ENCODE peak calls at places on chromosomes 6 and 20, in nine cellular contexts. Q is left cardiac atrium, L is lung, S is NCI-H2029, Y is DMS153, R is Panc1, B is NCI-H510A treated with DMSO at 0.1 percent for 48 hours, P is transverse colon, U is hippocampal formation. E is an unnamed sample.

GRCh38 chr20:52230406-52230805 is 38.8 kb upstream of the ZFP64 start:
- DNase-seq in R (no peak), S (no peak), Q (no peak), L (no peak), U (no peak), Y (peak; percentile 80), B (no peak), P (no peak), E (no peak)

GRCh38 chr20:4942336-4942735 is 59.0 kb downstream of the SLC23A2 start:
- DNase-seq in Y (no peak), B (no peak), U (no peak), Q (no peak), R (no peak), S (no peak), L (no peak), P (no peak), E (no peak)

GRCh38 chr6:157512081-157512682 is 131.2 kb downstream of the ZDHHC14 start:
- DNase-seq in L (no peak), Y (no peak), B (no peak), P (no peak), S (no peak), R (no peak), U (no peak), Q (no peak), E (no peak)

GRCh38 chr20:39453890-39454289 is 491.7 kb downstream of the DHX35 start:
- DNase-seq in Q (no peak), P (no peak), U (no peak), B (no peak), Y (no peak), R (no peak), L (no peak), S (no peak), E (peak; percentile 62)

GRCh38 chr20:18057994-18058349 is 256 bp upstream of the OVOL2 start:
- DNase-seq in S (peak; percentile 62), R (no peak), Q (no peak), Y (peak; percentile 45), B (no peak), P (no peak), U (no peak), L (no peak), E (no peak)

GRCh38 chr6:82702574-82702973 is 339.0 kb downstream of the TPBG start:
- DNase-seq in B (no peak), U (no peak), S (no peak), R (no peak), L (no peak), Y (no peak), Q (no peak), P (no peak), E (no peak)

GRCh38 chr6:45350186-45350585 is 22.1 kb downstream of the RUNX2 start:
- DNase-seq in U (no peak), B (no peak), Q (no peak), S (no peak), R (no peak), L (no peak), P (no peak), Y (no peak), E (no peak)

GRCh38 chr6:28488916-28489365 is 26.7 kb downstream of the GPX6 start:
- DNase-seq in Y (no peak), U (peak; percentile 28), R (peak; percentile 87), Q (no peak), P (no peak), S (no peak), L (no peak), B (no peak), E (no peak)

GRCh38 chr6:135540207-135540877 is 42.8 kb upstream of the AHI1 start:
- DNase-seq in U (no peak), Q (no peak), S (no peak), P (no peak), B (no peak), R (no peak), Y (no peak), L (no peak), E (no peak)

GRCh38 chr6:5174756-5175155 is 86.0 kb downstream of the LYRM4 start:
- DNase-seq in P (no peak), B (no peak), R (no peak), L (no peak), Y (no peak), Q (no peak), S (no peak), U (no peak), E (no peak)

GRCh38 chr20:39850821-39851330 is 838.2 kb downstream of the MAFB start:
- DNase-seq in S (no peak), Y (no peak), Q (no peak), R (no peak), U (no peak), B (no peak), L (no peak), P (no peak), E (no peak)

GRCh38 chr6:170143401-170144150 is 147.3 kb downstream of the DLL1 start:
- DNase-seq in R (no peak), B (no peak), S (no peak), Y (no peak), L (no peak), U (no peak), Q (no peak), P (no peak), E (peak; percentile 58)

GRCh38 chr6:150297327-150298028 is 71.3 kb upstream of the IYD start:
- DNase-seq in Q (no peak), B (no peak), S (no peak), U (no peak), P (peak; percentile 35), R (no peak), L (no peak), Y (no peak), E (no peak)

GRCh38 chr6:30685157-30685976 is 1.1 kb downstream of the PPP1R18 start:
- DNase-seq in Y (no peak), R (no peak), Q (peak; percentile 45), S (no peak), L (no peak), B (no peak), U (no peak), P (peak; percentile 36), E (peak; percentile 76)

GRCh38 chr6:132790450-132790849 is 8.0 kb downstream of the SLC18B1 start:
- DNase-seq in L (no peak), Q (no peak), B (no peak), S (no peak), U (no peak), Y (no peak), R (no peak), P (no peak), E (no peak)

GRCh38 chr20:22511943-22512910 is 72.1 kb downstream of the FOXA2 start:
- DNase-seq in Q (no peak), R (no peak), U (no peak), Y (peak; percentile 92), S (peak; percentile 88), B (peak; percentile 99), P (peak; percentile 64), L (peak; percentile 57), E (no peak)

GRCh38 chr6:31122803-31123706 is 2.8 kb upstream of the CDSN start:
- DNase-seq in P (no peak), U (no peak), Y (no peak), B (no peak), L (peak; percentile 87), Q (peak; percentile 84), S (no peak), R (no peak), E (peak; percentile 96)

GRCh38 chr20:21262812-21263211 is 40.3 kb upstream of the XRN2 start:
- DNase-seq in B (no peak), Q (peak; percentile 29), P (no peak), S (no peak), R (no peak), U (no peak), L (no peak), Y (no peak), E (no peak)

GRCh38 chr6:111487656-111488055 is 4.6 kb upstream of the REV3L start:
- DNase-seq in Y (no peak), R (no peak), Q (no peak), P (no peak), L (no peak), B (no peak), S (no peak), U (no peak), E (no peak)

GRCh38 chr6:2129076-2129695 is 116.2 kb downstream of the GMDS start:
- DNase-seq in Q (no peak), S (peak; percentile 22), U (no peak), B (no peak), Y (no peak), R (no peak), L (no peak), P (no peak), E (no peak)

GRCh38 chr6:63862486-63863198 is 227.0 kb downstream of the PHF3 start:
- DNase-seq in Q (no peak), Y (no peak), B (no peak), S (no peak), P (no peak), L (no peak), R (no peak), U (no peak), E (no peak)

GRCh38 chr20:5172167-5172586 is 45.4 kb downstream of the CDS2 start:
- DNase-seq in L (no peak), B (no peak), R (no peak), Q (no peak), S (no peak), U (no peak), Y (no peak), P (no peak), E (no peak)

GRCh38 chr20:8621021-8621420 is 447.9 kb upstream of the PLCB4 start:
- DNase-seq in Q (no peak), Y (no peak), B (no peak), S (no peak), R (no peak), P (no peak), U (no peak), L (no peak), E (no peak)

GRCh38 chr6:6728169-6728941 is 139.8 kb downstream of the LY86 start:
- DNase-seq in Q (no peak), L (no peak), B (no peak), Y (no peak), S (no peak), R (no peak), U (no peak), P (no peak), E (no peak)

GRCh38 chr6:118354641-118355040 is 193.5 kb upstream of the PLN start:
- DNase-seq in B (no peak), S (no peak), U (no peak), R (no peak), P (no peak), Y (no peak), L (no peak), Q (no peak), E (no peak)

GRCh38 chr6:18379376-18380117 is 7.6 kb upstream of the RNF144B start:
- DNase-seq in S (no peak), U (no peak), Y (no peak), R (no peak), P (no peak), L (no peak), Q (no peak), B (peak; percentile 7), E (no peak)

GRCh38 chr20:48181536-48181935 is 396.3 kb upstream of the SULF2 start:
- DNase-seq in P (no peak), Q (no peak), B (no peak), L (no peak), U (no peak), Y (no peak), S (no peak), R (no peak), E (no peak)

GRCh38 chr6:110537208-110538123 is 61.1 kb upstream of the SLC22A16 start:
- DNase-seq in L (no peak), U (peak; percentile 32), B (no peak), P (no peak), Y (no peak), S (no peak), Q (no peak), R (peak; percentile 83), E (no peak)

GRCh38 chr6:49676671-49677281 is 36.6 kb downstream of the CRISP2 start:
- DNase-seq in U (no peak), Q (no peak), R (no peak), L (no peak), Y (no peak), S (no peak), B (no peak), P (no peak), E (no peak)

GRCh38 chr20:54624701-54625472 is 149.5 kb downstream of the DOK5 start:
- DNase-seq in P (no peak), B (no peak), R (no peak), U (peak; percentile 93), Q (no peak), L (no peak), S (no peak), Y (no peak), E (no peak)

GRCh38 chr20:61801065-61801360 is 264.7 kb downstream of the TAF4 start:
- DNase-seq in B (no peak), Q (no peak), U (no peak), S (no peak), P (no peak), Y (no peak), L (no peak), R (no peak), E (no peak)

E was measured in kidney.